ENCODE peak calls at places on chromosomes 6 and 20, in four cellular contexts. B is psoas muscle, H is lower lobe of right lung, U is A673. Y is an unnamed sample.

GRCh38 chr20:7829776-7830175 is 110.5 kb downstream of the HAO1 start:
- DNase-seq in B (no peak), H (no peak), U (no peak), Y (no peak)

GRCh38 chr6:30463651-30464618 is 25.4 kb upstream of the HLA-E start:
- DNase-seq in B (peak; percentile 62), H (peak; percentile 73), U (peak; percentile 63), Y (no peak)

GRCh38 chr6:168355716-168356522 is 36.3 kb upstream of the DACT2 start:
- DNase-seq in B (peak; percentile 68), H (no peak), U (peak; percentile 84), Y (peak; percentile 71)

GRCh38 chr6:18100296-18100695 is 22.2 kb downstream of the NHLRC1 start:
- DNase-seq in B (no peak), H (no peak), U (no peak), Y (no peak)

GRCh38 chr6:41894366-41895299 is 542 bp downstream of the USP49 start:
- DNase-seq in B (no peak), H (no peak), U (peak; percentile 10), Y (no peak)

GRCh38 chr20:51480507-51481270 is 61.8 kb downstream of the NFATC2 start:
- DNase-seq in B (no peak), H (no peak), U (no peak), Y (no peak)

GRCh38 chr6:109087661-109088264 is 6.9 kb downstream of the SESN1 start:
- DNase-seq in B (no peak), H (no peak), U (no peak), Y (no peak)

GRCh38 chr20:8082999-8083398 is 49.1 kb upstream of the PLCB1 start:
- DNase-seq in B (no peak), H (no peak), U (no peak), Y (no peak)

GRCh38 chr20:50982372-50982771 is 23.8 kb downstream of the MOCS3 start:
- DNase-seq in B (no peak), H (peak; percentile 49), U (no peak), Y (no peak)

GRCh38 chr6:133392641-133393040 is 151.5 kb downstream of the EYA4 start:
- DNase-seq in B (no peak), H (no peak), U (peak; percentile 15), Y (no peak)

GRCh38 chr6:139370047-139370706 is 4.3 kb downstream of the CITED2 start:
- DNase-seq in B (no peak), H (no peak), U (peak; percentile 72), Y (peak; percentile 32)

GRCh38 chr20:46683939-46684750 is 5.1 kb downstream of the TP53RK start:
- DNase-seq in B (peak; percentile 62), H (peak; percentile 68), U (peak; percentile 20), Y (peak; percentile 39)

GRCh38 chr6:329888-330691 is 37.8 kb downstream of the DUSP22 start:
- DNase-seq in B (no peak), H (peak; percentile 49), U (peak; percentile 38), Y (no peak)

GRCh38 chr20:6827472-6827871 is 60.0 kb downstream of the BMP2 start:
- DNase-seq in B (no peak), H (no peak), U (no peak), Y (no peak)

GRCh38 chr6:42451146-42451594 is 556 bp downstream of the TRERF1 start:
- DNase-seq in B (no peak), H (no peak), U (no peak), Y (no peak)

GRCh38 chr20:47019106-47019824 is 124.6 kb downstream of the EYA2 start:
- DNase-seq in B (no peak), H (no peak), U (no peak), Y (no peak)

GRCh38 chr6:137811121-137811911 is 55.7 kb upstream of the TNFAIP3 start:
- DNase-seq in B (peak; percentile 62), H (peak; percentile 86), U (no peak), Y (peak; percentile 15)

GRCh38 chr6:156601821-156602301 is 175.3 kb upstream of the ARID1B start:
- DNase-seq in B (no peak), H (no peak), U (no peak), Y (no peak)

GRCh38 chr20:45297786-45298497 is 8.7 kb upstream of the RBPJL start:
- DNase-seq in B (no peak), H (no peak), U (no peak), Y (no peak)

GRCh38 chr6:126054258-126054702 is 67.9 kb downstream of the TRMT11 start:
- DNase-seq in B (no peak), H (no peak), U (no peak), Y (no peak)

GRCh38 chr20:46523696-46524328 is 10.5 kb upstream of the ZNF334 start:
- DNase-seq in B (no peak), H (no peak), U (peak; percentile 23), Y (peak; percentile 16)

GRCh38 chr6:119449253-119450156 is 99.9 kb upstream of the MAN1A1 start:
- DNase-seq in B (no peak), H (no peak), U (no peak), Y (no peak)
- H3K4me1 ChIP-seq in B (no peaks in the 10 kb centered on the region), H (peaks cover 32% of the 10 kb centered on the region), U (no peaks in the 10 kb centered on the region), Y (peaks cover 5% of the 10 kb centered on the region)

GRCh38 chr20:44181611-44182010 is 5.4 kb downstream of the JPH2 start:
- DNase-seq in B (peak; percentile 76), H (no peak), U (no peak), Y (no peak)

GRCh38 chr20:44183282-44183681 is 3.7 kb downstream of the JPH2 start:
- DNase-seq in B (no peak), H (no peak), U (no peak), Y (no peak)

GRCh38 chr20:44182863-44183262 is 4.1 kb downstream of the JPH2 start:
- DNase-seq in B (no peak), H (no peak), U (no peak), Y (no peak)

GRCh38 chr20:44182135-44182765 is 4.7 kb downstream of the JPH2 start:
- DNase-seq in B (peak; percentile 73), H (no peak), U (no peak), Y (no peak)

GRCh38 chr20:44180814-44181213 is 6.2 kb downstream of the JPH2 start:
- DNase-seq in B (peak; percentile 90), H (no peak), U (no peak), Y (no peak)
- H3K4me1 ChIP-seq in B (peaks cover 78% of the 10 kb centered on the region), H (no peaks in the 10 kb centered on the region), U (no peaks in the 10 kb centered on the region), Y (no peaks in the 10 kb centered on the region)

DNA sequence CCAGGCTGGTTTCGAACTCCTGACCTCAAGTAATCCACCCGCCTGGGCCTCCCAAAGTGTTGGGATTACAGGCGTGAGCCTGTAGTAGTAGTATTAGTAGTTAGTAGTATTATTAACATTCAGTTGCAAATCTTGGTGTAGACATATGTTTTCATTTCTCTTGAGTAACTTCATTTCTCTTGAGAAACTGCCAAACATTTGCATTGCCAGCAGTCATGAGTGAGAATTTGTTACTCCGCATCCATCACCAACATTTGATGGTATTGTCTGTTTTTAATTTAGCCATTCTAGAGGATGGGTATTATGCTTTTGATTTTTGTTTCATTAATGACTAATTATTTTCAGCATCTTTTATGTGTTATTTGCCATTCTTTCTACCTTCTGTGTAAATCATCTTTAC is 1.5 kb upstream of the ERVFRD-1 start:
- DNase-seq in B (no peak), H (no peak), U (no peak), Y (no peak)
- H3K4me1 ChIP-seq in B (no peaks in the 10 kb centered on the region), H (peaks cover 10% of the 10 kb centered on the region), U (peaks cover 21% of the 10 kb centered on the region), Y (peaks cover 4% of the 10 kb centered on the region)

GRCh38 chr6:25754508-25754907 is at the start of gene SLC17A4:
- DNase-seq in B (no peak), H (no peak), U (no peak), Y (no peak)

GRCh38 chr6:25749837-25750236 is 4.7 kb upstream of the SLC17A4 start:
- DNase-seq in B (no peak), H (no peak), U (no peak), Y (no peak)

GRCh38 chr6:25755496-25755895 is 954 bp downstream of the SLC17A4 start:
- DNase-seq in B (no peak), H (no peak), U (no peak), Y (no peak)

GRCh38 chr6:25750911-25751310 is 3.6 kb upstream of the SLC17A4 start:
- DNase-seq in B (no peak), H (no peak), U (no peak), Y (no peak)

DNA sequence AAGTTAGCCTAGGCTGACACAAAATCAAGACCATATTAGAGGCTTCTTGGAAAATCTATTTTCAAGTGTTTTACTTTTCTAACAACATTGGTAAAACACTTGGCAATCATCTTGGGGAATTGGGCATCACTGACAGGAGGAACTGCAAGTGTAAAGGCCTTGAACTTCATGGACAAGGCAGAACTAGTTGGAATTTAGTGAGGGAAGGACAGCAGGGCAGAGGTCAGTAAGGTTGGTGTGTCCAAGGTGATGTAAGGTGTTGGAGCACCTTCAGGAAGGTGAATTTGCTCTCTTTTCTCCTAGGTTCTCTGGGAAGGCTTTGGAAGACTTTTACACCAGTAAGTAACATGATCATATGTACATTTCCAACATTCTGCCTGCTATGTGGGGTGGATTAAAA is 1.5 kb upstream of the SLC17A4 start:
- DNase-seq in B (no peak), H (no peak), U (no peak), Y (no peak)
- H3K4me1 ChIP-seq in B (no peaks in the 10 kb centered on the region), H (no peaks in the 10 kb centered on the region), U (no peaks in the 10 kb centered on the region), Y (no peaks in the 10 kb centered on the region)